ENCODE peak calls at places on chromosomes 13 and 19, in six cellular contexts. E is mesendoderm, J is IMR-90, G is mesenchymal stem cell, D is H1, L is trophoblast cell. P is an unnamed sample.

GRCh38 chr13:94813920-94814500 is 101.7 kb upstream of the SOX21 start:
- DNase-seq in J (no peak), G (no peak), E (no peak), L (no peak), D (no peak), P (no peak)

GRCh38 chr13:39913928-39914327 is 258.5 kb downstream of the COG6 start:
- DNase-seq in G (peak; percentile 17), D (no peak), E (no peak), J (no peak), L (peak; percentile 10), P (no peak)

GRCh38 chr13:75481176-75482069 is 546 bp downstream of the TBC1D4 start:
- DNase-seq in J (no peak), L (peak; percentile 50), D (no peak), E (peak; percentile 59), G (peak; percentile 53), P (peak; percentile 51)

GRCh38 chr19:20247016-20247683 is 80.1 kb downstream of the ZNF486 start:
- DNase-seq in J (no peak), G (peak; percentile 6), D (no peak), E (peak; percentile 82), L (peak; percentile 64), P (peak; percentile 29)

GRCh38 chr19:14517840-14518505 is at the start of gene DNAJB1:
- DNase-seq in D (no peak), L (peak; percentile 69), J (peak; percentile 64), E (peak; percentile 73), G (peak; percentile 92), P (no peak)

GRCh38 chr13:29065142-29065541 is 245.0 kb downstream of the MTUS2 start:
- DNase-seq in L (no peak), D (no peak), E (no peak), J (no peak), G (no peak), P (no peak)

GRCh38 chr13:50340566-50341287 is 325.5 kb downstream of the KCNRG start:
- DNase-seq in D (no peak), G (no peak), E (no peak), L (peak; percentile 22), J (no peak), P (no peak)

GRCh38 chr19:13252569-13253335 is 102.5 kb downstream of the IER2 start:
- DNase-seq in J (no peak), G (no peak), L (peak; percentile 80), E (no peak), D (no peak), P (no peak)

GRCh38 chr13:113881614-113882265 is 17.9 kb upstream of the GAS6 start:
- DNase-seq in J (no peak), E (no peak), D (no peak), L (no peak), G (no peak), P (no peak)

GRCh38 chr19:8041553-8041952 is 11.0 kb upstream of the CCL25 start:
- DNase-seq in G (no peak), E (no peak), D (no peak), L (no peak), J (no peak), P (no peak)

GRCh38 chr19:17073869-17074627 is 1.2 kb downstream of the HAUS8 start:
- DNase-seq in E (peak; percentile 66), J (peak; percentile 16), D (no peak), L (peak; percentile 49), G (peak; percentile 71), P (no peak)

GRCh38 chr19:1360818-1361461 is 22.8 kb upstream of the NDUFS7 start:
- DNase-seq in G (no peak), L (no peak), E (no peak), J (peak; percentile 79), D (no peak), P (no peak)

GRCh38 chr13:24764276-24764630 is 284 bp downstream of the RNF17 start:
- DNase-seq in L (no peak), G (no peak), E (no peak), J (no peak), D (no peak), P (no peak)

GRCh38 chr19:17829855-17830566 is 8.7 kb upstream of the INSL3 start:
- DNase-seq in E (peak; percentile 95), G (peak; percentile 55), D (peak; percentile 89), L (peak; percentile 78), J (peak; percentile 8), P (peak; percentile 72)

GRCh38 chr19:49150106-49150943 is 4.9 kb downstream of the HRC start:
- DNase-seq in E (peak; percentile 92), L (peak; percentile 76), G (peak; percentile 91), D (no peak), J (peak; percentile 65), P (peak; percentile 90)

GRCh38 chr13:59680429-59681024 is 483.2 kb downstream of the DIAPH3 start:
- DNase-seq in D (no peak), L (peak; percentile 86), E (peak; percentile 33), G (peak; percentile 42), J (peak; percentile 33), P (no peak)

GRCh38 chr13:24127116-24127631 is 33.3 kb upstream of the SPATA13 start:
- DNase-seq in D (no peak), J (peak; percentile 43), G (peak; percentile 43), L (peak; percentile 9), E (no peak), P (no peak)

GRCh38 chr19:737591-738093 is 13.3 kb upstream of the MISP start:
- DNase-seq in G (peak; percentile 42), L (peak; percentile 98), D (peak; percentile 43), E (peak; percentile 80), J (peak; percentile 16), P (no peak)

DNA sequence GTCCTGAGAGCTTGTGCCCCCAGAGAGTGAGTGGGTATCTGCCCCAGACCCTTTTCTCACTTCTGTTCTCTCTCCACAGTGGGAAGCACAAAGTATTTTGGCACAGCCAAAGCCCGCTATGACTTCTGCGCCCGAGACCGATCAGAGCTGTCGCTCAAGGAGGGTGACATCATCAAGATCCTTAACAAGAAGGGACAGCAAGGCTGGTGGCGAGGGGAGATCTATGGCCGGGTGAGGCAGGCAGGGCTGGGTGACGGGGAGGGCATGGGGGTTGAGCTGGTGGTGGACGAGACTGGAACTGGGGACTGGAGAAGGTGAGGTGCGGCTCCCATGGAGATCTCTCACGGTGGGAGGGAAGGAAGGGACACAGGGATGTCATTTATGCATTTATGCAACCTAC is 33.5 kb upstream of the ADGRE1 start:
- DNase-seq in G (no peak), L (no peak), J (no peak), D (no peak), E (no peak), P (no peak)
- H3K36me3 ChIP-seq in G (no peaks in the 10 kb centered on the region), L (no peaks in the 10 kb centered on the region), J (no peaks in the 10 kb centered on the region), D (no peaks in the 10 kb centered on the region), E (no peaks in the 10 kb centered on the region), P (no peaks in the 10 kb centered on the region)

GRCh38 chr19:6532244-6532999 is 1.6 kb downstream of the TNFSF9 start:
- DNase-seq in E (no peak), G (no peak), L (no peak), D (no peak), J (no peak), P (no peak)
- H3K23ac ChIP-seq in E (no peak overlapping the region), G (no peak overlapping the region), L (no peak overlapping the region), D (no peak overlapping the region), J (no peak overlapping the region), P (peak overlapping the region; percentile 5)

DNA sequence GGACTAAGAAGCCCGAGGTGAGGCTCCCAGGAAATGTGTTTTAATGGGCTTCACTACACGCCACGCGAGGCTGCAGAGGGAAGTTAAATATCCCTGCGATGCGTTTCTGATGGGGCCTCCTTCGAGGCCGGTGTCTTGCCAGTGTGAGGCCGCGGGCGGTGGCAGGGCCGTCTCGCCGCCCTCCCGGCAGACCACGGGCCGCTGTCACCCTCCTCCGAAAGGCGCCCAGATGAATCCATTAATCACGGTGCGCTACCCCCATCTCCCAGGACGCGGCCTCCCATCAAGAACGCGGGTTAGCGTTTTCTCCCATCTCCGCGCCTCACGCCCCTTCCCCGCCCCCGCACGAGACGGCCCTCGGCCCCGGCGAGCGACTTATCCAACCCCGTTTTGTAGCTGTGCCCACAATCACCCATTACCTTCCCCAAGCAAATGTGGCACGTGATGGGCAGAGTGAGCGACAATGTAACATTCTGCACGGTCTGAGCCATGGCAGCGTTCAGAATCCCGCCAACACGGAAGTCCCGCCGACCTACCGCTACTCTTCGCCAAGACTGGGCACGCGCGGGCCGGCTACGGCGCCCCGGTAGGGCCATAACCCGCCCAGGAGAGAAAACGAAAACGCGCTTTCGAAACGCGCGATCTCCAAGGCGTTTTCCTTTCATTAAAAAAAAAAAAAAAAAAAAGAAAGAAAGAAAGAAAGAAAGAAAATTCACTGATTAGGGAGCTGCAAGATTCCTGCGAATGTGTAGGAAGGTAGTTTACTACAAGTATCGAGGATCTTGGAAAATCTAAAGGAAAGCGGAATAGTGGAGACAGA is at the start of gene OBI1:
- DNase-seq in G (peak; percentile 91), E (peak; percentile 92), D (no peak), L (peak; percentile 91), J (peak; percentile 89), P (peak; percentile 74)
- H2BK5ac ChIP-seq in G (peak within 1 kb of the TSS; percentile 84), E (peak within 1 kb of the TSS; percentile 49), D (peak within 1 kb of the TSS; percentile 84), L (peak within 1 kb of the TSS; percentile 72), J (peak within 1 kb of the TSS; percentile 77), P (no peak within 1 kb of the TSS)

DNA sequence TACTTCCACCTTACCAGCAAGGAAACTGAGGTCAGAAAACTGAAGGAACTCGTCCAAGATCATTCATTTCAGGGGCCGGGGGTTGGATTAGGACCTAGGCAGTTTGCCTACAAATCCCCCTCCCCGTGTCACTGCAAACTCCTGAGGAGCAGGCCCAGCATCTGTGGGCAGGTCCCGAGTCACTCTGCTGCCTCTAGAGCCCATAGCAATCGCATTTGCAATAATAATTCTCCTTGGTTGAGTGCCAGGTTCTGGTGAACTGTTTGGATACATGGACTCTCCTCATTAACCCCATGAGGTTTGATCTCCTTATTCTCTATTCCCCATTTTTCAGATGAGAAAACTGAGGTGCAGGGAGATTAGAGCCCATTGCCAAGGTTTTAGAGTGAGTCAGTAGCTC is 903 bp downstream of the PIN1 start:
- DNase-seq in E (no peak), D (no peak), L (no peak), J (peak; percentile 43), G (peak; percentile 44), P (no peak)
- H3K36me3 ChIP-seq in E (peaks cover 3% of the 10 kb centered on the region), D (peaks cover 17% of the 10 kb centered on the region), L (peaks cover 29% of the 10 kb centered on the region), J (peaks cover 17% of the 10 kb centered on the region), G (peaks cover 29% of the 10 kb centered on the region), P (peaks cover 16% of the 10 kb centered on the region)

GRCh38 chr13:44157614-44158013 is 216.0 kb upstream of the SERP2 start:
- DNase-seq in G (no peak), L (no peak), J (no peak), D (no peak), E (no peak), P (no peak)
- H3K23ac ChIP-seq in G (no peak overlapping the region), L (no peak overlapping the region), J (no peak overlapping the region), D (no peak overlapping the region), E (no peak overlapping the region), P (no peak overlapping the region)

DNA sequence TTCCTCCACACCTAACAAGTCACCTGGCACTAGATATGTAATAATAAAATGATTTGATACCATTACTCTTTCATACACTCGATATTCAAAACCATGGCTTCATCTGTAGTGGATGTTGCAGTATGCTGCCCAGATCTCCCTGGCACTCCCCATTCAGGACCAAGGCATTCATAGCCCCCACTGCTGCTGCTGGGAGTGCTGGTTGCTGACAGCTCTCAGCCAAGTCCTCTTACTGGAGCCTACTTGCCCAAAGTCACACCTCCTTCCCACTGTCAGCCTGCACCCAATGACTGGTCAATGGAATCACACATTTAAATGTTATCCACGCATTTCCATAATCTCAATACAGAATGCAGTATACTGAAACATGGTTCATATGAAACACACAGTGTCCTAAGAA is 3.7 kb downstream of the SUCLA2 start:
- DNase-seq in E (no peak), L (no peak), J (no peak), G (no peak), D (no peak), P (no peak)
- H2BK5ac ChIP-seq in E (no peak overlapping the region), L (no peak overlapping the region), J (no peak overlapping the region), G (no peak overlapping the region), D (no peak overlapping the region), P (no peak overlapping the region)

P was measured in neuronal stem cell.